ENCODE peak calls at places on chromosome 1, in seven cellular contexts. V is COR-L47; O is CD8-positive, alpha-beta T cell; R is bronchial epithelial cell; F is left lobe of liver; L is A549; D is hepatocyte. T is an unnamed sample.

GRCh38 chr1:81801834-81802531 is 1.2 kb downstream of the ADGRL2 start:
- DNase-seq in V (peak), O (no peak), R (peak), F (peak), L (peak), D (peak), T (no peak)

GRCh38 chr1:204080163-204080903 is 7.4 kb downstream of the SOX13 start:
- DNase-seq in V (peak), O (no peak), R (peak), F (peak), L (peak), D (peak), T (peak)

GRCh38 chr1:26028490-26028980 is 7.0 kb downstream of the EXTL1 start:
- DNase-seq in V (no peak), O (no peak), R (no peak), F (no peak), L (no peak), D (no peak), T (no peak)

GRCh38 chr1:167561753-167562152 is 8.2 kb upstream of the CREG1 start:
- DNase-seq in V (no peak), O (no peak), R (no peak), F (no peak), L (no peak), D (no peak), T (no peak)

GRCh38 chr1:155976062-155976912 is 2.1 kb downstream of the ARHGEF2 start:
- DNase-seq in V (peak), O (peak), R (peak), F (no peak), L (peak), D (peak), T (no peak)

GRCh38 chr1:107897428-107898339 is 67.3 kb downstream of the VAV3 start:
- DNase-seq in V (no peak), O (no peak), R (no peak), F (no peak), L (no peak), D (no peak), T (no peak)

GRCh38 chr1:184429342-184429741 is 42.5 kb downstream of the C1orf21 start:
- DNase-seq in V (no peak), O (no peak), R (no peak), F (no peak), L (no peak), D (no peak), T (no peak)

GRCh38 chr1:17194981-17195528 is 9.9 kb upstream of the PADI1 start:
- DNase-seq in V (no peak), O (no peak), R (no peak), F (peak), L (no peak), D (no peak), T (no peak)

GRCh38 chr1:171446396-171446795 is 38.9 kb upstream of the PRRC2C start:
- DNase-seq in V (no peak), O (no peak), R (no peak), F (no peak), L (no peak), D (no peak), T (no peak)

GRCh38 chr1:212595229-212595628 is 13.3 kb upstream of the ATF3 start:
- DNase-seq in V (no peak), O (no peak), R (no peak), F (no peak), L (no peak), D (no peak), T (no peak)

GRCh38 chr1:59999006-59999405 is 72.4 kb upstream of the CYP2J2 start:
- DNase-seq in V (no peak), O (no peak), R (peak), F (no peak), L (no peak), D (no peak), T (no peak)

GRCh38 chr1:54425152-54425584 is 19.0 kb upstream of the SSBP3 start:
- DNase-seq in V (no peak), O (no peak), R (no peak), F (peak), L (peak), D (no peak), T (no peak)

GRCh38 chr1:232143315-232143886 is 486.5 kb downstream of the SIPA1L2 start:
- DNase-seq in V (no peak), O (no peak), R (no peak), F (no peak), L (no peak), D (no peak), T (no peak)

GRCh38 chr1:205827623-205828022 is 14.6 kb upstream of the SLC41A1 start:
- DNase-seq in V (peak), O (no peak), R (no peak), F (no peak), L (peak), D (no peak), T (no peak)

GRCh38 chr1:201933840-201934430 is 12.4 kb downstream of the LMOD1 start:
- DNase-seq in V (no peak), O (no peak), R (no peak), F (no peak), L (no peak), D (no peak), T (no peak)

GRCh38 chr1:47694011-47694890 is 256.4 kb downstream of the FOXD2 start:
- DNase-seq in V (no peak), O (no peak), R (no peak), F (peak), L (no peak), D (no peak), T (no peak)

GRCh38 chr1:53822931-53823330 is 15.2 kb downstream of the NDC1 start:
- DNase-seq in V (no peak), O (no peak), R (no peak), F (no peak), L (no peak), D (no peak), T (no peak)

GRCh38 chr1:203607169-203607873 is 19.3 kb upstream of the ATP2B4 start:
- DNase-seq in V (no peak), O (no peak), R (peak), F (no peak), L (peak), D (peak), T (peak)

T was measured in HTR-8/SVneo.